ENCODE peak calls at places on chromosome 16, in nine cellular contexts. A is caudate nucleus; C is HFF-Myc; F is IMR-90; I is OCI-LY7; X is Daoy; R is globus pallidus; W is left cardiac atrium; V is activated CD4-positive, alpha-beta T cell treated with anti-CD3 and anti-CD28 coated beads, Interleukin-2, amount 50 U/mL, for 1 hour. T is an unnamed sample.

GRCh38 chr16:27470567-27471431 is 68.8 kb downstream of the IL21R start:
- DNase-seq in A (no peak), C (peak), F (peak), I (no peak), X (no peak), R (no peak), W (peak), V (no peak), T (no peak)

GRCh38 chr16:10517868-10518267 is 62.5 kb downstream of the EMP2 start:
- DNase-seq in A (no peak), C (no peak), F (no peak), I (no peak), X (no peak), R (no peak), W (no peak), V (no peak), T (no peak)

GRCh38 chr16:3249451-3249850 is 7.0 kb downstream of the MEFV start:
- DNase-seq in A (no peak), C (no peak), F (no peak), I (no peak), X (no peak), R (no peak), W (no peak), V (no peak), T (no peak)

GRCh38 chr16:31138621-31139578 is 3.4 kb upstream of the PRSS8 start:
- DNase-seq in A (no peak), C (no peak), F (peak), I (no peak), X (peak), R (no peak), W (peak), V (no peak), T (no peak)

GRCh38 chr16:58419241-58420012 is 27.2 kb downstream of the GINS3 start:
- DNase-seq in A (no peak), C (no peak), F (no peak), I (peak), X (no peak), R (no peak), W (no peak), V (no peak), T (no peak)

GRCh38 chr16:23357761-23358290 is 55.7 kb downstream of the SCNN1B start:
- DNase-seq in A (no peak), C (no peak), F (no peak), I (no peak), X (no peak), R (no peak), W (no peak), V (no peak), T (no peak)

GRCh38 chr16:57371494-57372371 is 557 bp upstream of the CX3CL1 start:
- DNase-seq in A (no peak), C (no peak), F (no peak), I (no peak), X (no peak), R (no peak), W (no peak), V (no peak), T (no peak)

GRCh38 chr16:20906225-20906870 is 5.8 kb downstream of the LYRM1 start:
- DNase-seq in A (no peak), C (peak), F (peak), I (no peak), X (peak), R (no peak), W (no peak), V (no peak), T (peak)

GRCh38 chr16:75402174-75402820 is 31.0 kb downstream of the CFDP1 start:
- DNase-seq in A (no peak), C (no peak), F (peak), I (no peak), X (no peak), R (no peak), W (no peak), V (no peak), T (no peak)

T was measured in foreskin melanocyte.